ENCODE peak calls at places on chromosomes 5 and 9, in seven cellular contexts. V is uterus; H is lung; B is fibroblast of lung; A is caudate nucleus; N is CD4-positive, alpha-beta memory T cell; F is coronary artery. X is an unnamed sample.

GRCh38 chr5:115758356-115758755 is 58.1 kb downstream of the CDO1 start:
- DNase-seq in B (no peak), N (no peak), A (no peak), H (no peak), F (no peak), V (no peak), X (no peak)

GRCh38 chr5:146084376-146084775 is 21.0 kb downstream of the PLAC8L1 start:
- DNase-seq in V (no peak), H (no peak), B (no peak), N (no peak), A (no peak), F (no peak), X (no peak)

GRCh38 chr9:124870723-124871122 is 8.8 kb downstream of the ARPC5L start:
- DNase-seq in N (peak; percentile 45), A (no peak), H (no peak), F (peak; percentile 70), V (no peak), B (no peak), X (no peak)

GRCh38 chr5:138438724-138439536 is at the start of gene REEP2:
- DNase-seq in A (no peak), N (peak; percentile 61), B (peak; percentile 30), V (peak; percentile 49), F (no peak), H (no peak), X (peak; percentile 56)

GRCh38 chr5:101897914-101898313 is 398.2 kb downstream of the SLCO4C1 start:
- DNase-seq in N (no peak), B (no peak), V (no peak), F (no peak), H (no peak), A (no peak), X (no peak)

GRCh38 chr5:114146398-114146797 is 215.5 kb upstream of the KCNN2 start:
- DNase-seq in N (no peak), B (no peak), V (no peak), F (no peak), A (no peak), H (no peak), X (no peak)

GRCh38 chr5:150101019-150101418 is 14.7 kb upstream of the CSF1R start:
- DNase-seq in N (no peak), F (no peak), H (peak; percentile 22), A (no peak), B (no peak), V (no peak), X (no peak)

GRCh38 chr5:13771011-13771571 is 173.4 kb downstream of the DNAH5 start:
- DNase-seq in V (no peak), A (no peak), F (no peak), N (no peak), H (no peak), B (no peak), X (no peak)

GRCh38 chr9:23824241-23825142 is 1.5 kb downstream of the ELAVL2 start:
- DNase-seq in H (no peak), V (no peak), B (no peak), A (no peak), N (no peak), F (no peak), X (peak; percentile 46)

GRCh38 chr5:68484307-68485068 is 268.9 kb downstream of the PIK3R1 start:
- DNase-seq in A (no peak), V (no peak), N (no peak), H (no peak), F (no peak), B (peak; percentile 59), X (no peak)

GRCh38 chr9:98248737-98249474 is 6.5 kb downstream of the TBC1D2 start:
- DNase-seq in H (peak; percentile 82), F (peak; percentile 79), N (no peak), V (no peak), A (no peak), B (peak; percentile 95), X (peak; percentile 95)

GRCh38 chr9:134606951-134607733 is 34.5 kb upstream of the COL5A1 start:
- DNase-seq in H (peak; percentile 14), N (no peak), F (peak; percentile 40), B (no peak), A (no peak), V (peak; percentile 18), X (no peak)

GRCh38 chr5:59972043-59972442 is 78.5 kb upstream of the PDE4D start:
- DNase-seq in H (no peak), N (no peak), F (no peak), B (no peak), A (no peak), V (no peak), X (no peak)

DNA sequence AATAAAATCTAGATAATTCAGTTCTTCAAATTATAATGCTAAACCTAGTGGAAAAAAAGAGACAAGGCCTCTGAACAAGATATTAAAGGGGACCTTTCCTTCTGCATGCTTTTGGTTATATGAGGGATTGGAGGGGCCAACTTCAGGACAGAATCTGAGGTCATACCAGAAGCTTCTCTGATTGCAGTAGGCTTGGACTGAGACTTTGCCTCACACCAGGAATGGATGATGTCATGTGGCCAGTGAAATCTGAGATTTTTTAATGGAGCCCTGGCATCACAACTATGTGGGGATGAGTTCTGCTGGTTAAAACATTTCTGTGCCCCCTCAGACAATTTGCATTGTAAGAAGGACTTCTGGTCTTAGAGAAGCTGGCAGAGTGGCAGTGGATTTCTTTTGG is 88.7 kb downstream of the ANGPTL2 start:
- DNase-seq in F (no peak), B (peak; percentile 70), V (no peak), A (no peak), H (no peak), N (no peak), X (no peak)
- H3K27ac ChIP-seq in F (no peak overlapping the region), B (no peak overlapping the region), V (no peak overlapping the region), A (no peak overlapping the region), H (no peak overlapping the region), N (no peak overlapping the region), X (no peak overlapping the region)

GRCh38 chr9:121478816-121479676 is 20.6 kb downstream of the GGTA1 start:
- DNase-seq in N (no peak), V (no peak), A (no peak), F (no peak), H (no peak), B (no peak), X (no peak)
- H3K27ac ChIP-seq in N (no peak overlapping the region), V (peak overlapping the region; percentile 28), A (no peak overlapping the region), F (peak overlapping the region; percentile 83), H (peak overlapping the region; percentile 75), B (no peak overlapping the region), X (no peak overlapping the region)

DNA sequence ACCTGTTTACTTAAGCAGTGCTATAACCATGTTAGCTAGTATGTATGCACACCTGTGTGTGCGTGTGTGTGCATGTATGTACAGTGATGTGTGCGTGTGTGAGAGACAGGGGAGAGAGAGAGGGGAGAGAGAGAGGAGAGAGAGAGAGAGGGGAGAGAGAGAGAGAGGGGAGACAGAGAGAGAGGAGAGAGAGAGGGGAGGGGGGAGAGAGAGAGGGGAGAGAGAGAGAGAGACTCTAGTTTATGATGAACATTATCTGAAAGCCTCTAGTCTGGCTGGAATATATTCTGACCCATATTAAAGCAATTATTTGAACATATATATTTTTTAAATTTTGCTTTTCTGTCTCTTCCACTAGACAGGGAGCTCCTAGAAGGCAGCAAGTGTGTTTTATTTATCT is 117.5 kb upstream of the CPEB4 start:
- DNase-seq in N (no peak), A (no peak), B (no peak), V (no peak), H (no peak), F (no peak), X (no peak)
- H3K27ac ChIP-seq in N (no peak overlapping the region), A (no peak overlapping the region), B (no peak overlapping the region), V (no peak overlapping the region), H (no peak overlapping the region), F (no peak overlapping the region), X (no peak overlapping the region)

DNA sequence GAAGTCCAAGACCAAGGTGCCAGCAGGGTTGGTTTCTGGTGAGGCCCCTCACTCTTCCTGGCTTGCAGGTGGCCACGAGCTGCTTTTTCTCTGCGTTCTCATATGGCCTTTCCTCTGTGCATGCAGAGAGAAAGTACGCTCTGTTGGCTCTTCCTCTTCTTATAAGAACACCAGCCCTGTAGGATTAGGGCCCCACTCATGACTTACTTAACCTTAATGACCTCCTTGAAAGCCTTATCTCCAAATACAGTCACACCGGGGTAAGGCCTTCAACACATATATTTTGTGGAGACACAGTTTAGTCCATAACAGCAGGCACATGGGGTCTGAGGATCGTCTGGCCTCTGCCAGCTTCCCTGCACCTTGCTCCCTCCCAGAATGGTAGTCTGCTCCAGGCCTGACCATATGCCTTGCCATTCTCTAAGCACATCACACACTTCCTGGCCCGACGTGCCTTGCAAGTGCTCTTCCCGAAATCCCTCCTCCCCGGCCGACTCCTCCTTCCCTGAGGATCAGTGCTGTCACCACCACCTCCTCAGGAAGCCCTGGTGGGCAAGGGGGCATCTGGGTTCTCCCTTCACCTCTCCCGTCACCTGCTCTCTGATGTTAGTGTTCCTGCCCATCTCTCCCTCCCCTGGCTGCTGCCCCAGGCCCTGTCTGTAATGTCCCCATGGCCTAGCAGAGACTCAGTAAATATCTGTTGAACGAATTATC is 200.7 kb downstream of the AOPEP start:
- DNase-seq in H (no peak), N (no peak), F (no peak), B (no peak), V (no peak), A (no peak), X (no peak)
- H3K27ac ChIP-seq in H (no peak overlapping the region), N (no peak overlapping the region), F (no peak overlapping the region), B (no peak overlapping the region), V (peak overlapping the region; percentile 93), A (no peak overlapping the region), X (peak overlapping the region; percentile 93)

DNA sequence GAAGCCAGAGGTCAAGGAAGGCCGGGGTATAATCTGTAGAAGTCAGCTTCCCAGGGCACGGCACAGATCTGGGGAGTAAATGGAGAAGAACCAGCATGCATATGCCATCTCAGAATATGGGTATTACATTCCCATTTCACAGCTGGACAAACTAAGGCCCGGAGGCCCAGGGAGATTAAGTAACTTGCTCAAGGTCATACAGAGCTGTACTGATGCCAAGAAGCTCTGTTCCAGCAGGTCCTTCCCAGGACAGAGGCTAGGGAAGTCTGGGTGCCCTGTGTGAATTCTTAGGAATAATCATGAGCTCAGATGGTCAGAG is 19.2 kb downstream of the COL27A1 start:
- DNase-seq in V (no peak), N (no peak), H (no peak), F (no peak), B (no peak), A (no peak), X (no peak)
- H3K27ac ChIP-seq in V (peak overlapping the region; percentile 82), N (no peak overlapping the region), H (peak overlapping the region; percentile 43), F (peak overlapping the region; percentile 64), B (peak overlapping the region; percentile 74), A (peak overlapping the region; percentile 69), X (peak overlapping the region; percentile 87)

DNA sequence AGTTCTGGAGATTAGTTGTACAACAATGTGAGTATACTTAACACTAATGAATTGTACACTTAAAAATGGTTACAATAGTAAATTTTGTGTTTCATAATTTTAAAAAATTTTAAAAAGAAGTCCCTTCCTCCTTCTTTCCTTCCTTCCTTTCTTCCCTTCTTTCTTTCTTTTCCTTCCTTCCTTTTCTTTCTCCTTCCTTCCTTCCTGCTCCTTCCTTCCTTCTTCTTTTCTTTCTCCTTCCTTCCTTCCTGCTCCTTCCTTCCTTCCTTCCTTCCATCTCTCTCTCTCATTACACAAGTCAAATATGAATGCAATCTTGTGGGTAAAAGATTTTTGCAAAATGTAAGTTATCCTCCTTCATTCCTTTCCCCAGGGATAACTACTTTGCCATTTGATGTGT is 97.1 kb upstream of the TBCA start:
- DNase-seq in A (no peak), H (no peak), B (no peak), N (no peak), F (no peak), V (no peak), X (no peak)
- H3K27ac ChIP-seq in A (no peak overlapping the region), H (no peak overlapping the region), B (no peak overlapping the region), N (no peak overlapping the region), F (no peak overlapping the region), V (no peak overlapping the region), X (no peak overlapping the region)